ENCODE peak calls at places on chromosomes 11 and 22, in four cellular contexts. One of them, this sample, is unnamed.

GRCh38 chr22:49884075-49884474 is 30.4 kb downstream of the ZBED4 start:
- DNase-seq in uterus: no peak
- DNase-seq in HTR-8/SVneo: no peak
- DNase-seq in fibroblast of mammary gland: no peak
- DNase-seq in this sample: no peak

GRCh38 chr11:15106201-15106965 is 8.3 kb upstream of the INSC start:
- DNase-seq in uterus: no peak
- DNase-seq in HTR-8/SVneo: no peak
- DNase-seq in fibroblast of mammary gland: peak; percentile 96
- DNase-seq in this sample: peak; percentile 67

GRCh38 chr22:28750471-28750881 is 8.6 kb downstream of the HSCB start:
- DNase-seq in uterus: no peak
- DNase-seq in HTR-8/SVneo: peak; percentile 18
- DNase-seq in fibroblast of mammary gland: peak; percentile 83
- DNase-seq in this sample: peak; percentile 52

GRCh38 chr11:111910637-111911562 is 670 bp downstream of the CRYAB start:
- DNase-seq in uterus: no peak
- DNase-seq in HTR-8/SVneo: no peak
- DNase-seq in fibroblast of mammary gland: no peak
- DNase-seq in this sample: no peak

GRCh38 chr11:898160-898517 is 12.5 kb downstream of the CHID1 start:
- DNase-seq in uterus: no peak
- DNase-seq in HTR-8/SVneo: peak; percentile 36
- DNase-seq in fibroblast of mammary gland: peak; percentile 16
- DNase-seq in this sample: peak; percentile 63

GRCh38 chr11:107999759-108000455 is 8.8 kb upstream of the CUL5 start:
- DNase-seq in uterus: no peak
- DNase-seq in HTR-8/SVneo: peak; percentile 88
- DNase-seq in fibroblast of mammary gland: peak; percentile 35
- DNase-seq in this sample: peak; percentile 71

GRCh38 chr22:49966716-49967332 is 6.3 kb downstream of the PIM3 start:
- DNase-seq in uterus: peak; percentile 60
- DNase-seq in HTR-8/SVneo: no peak
- DNase-seq in fibroblast of mammary gland: no peak
- DNase-seq in this sample: peak; percentile 4

GRCh38 chr11:48109046-48109666 is 107.5 kb upstream of the OR4B1 start:
- DNase-seq in uterus: no peak
- DNase-seq in HTR-8/SVneo: peak; percentile 73
- DNase-seq in fibroblast of mammary gland: peak; percentile 64
- DNase-seq in this sample: peak; percentile 68

GRCh38 chr11:12363373-12363772 is 14.0 kb upstream of the PARVA start:
- DNase-seq in uterus: no peak
- DNase-seq in HTR-8/SVneo: no peak
- DNase-seq in fibroblast of mammary gland: no peak
- DNase-seq in this sample: no peak

GRCh38 chr11:94455861-94456260 is 37.8 kb downstream of the MRE11 start:
- DNase-seq in uterus: no peak
- DNase-seq in HTR-8/SVneo: no peak
- DNase-seq in fibroblast of mammary gland: no peak
- DNase-seq in this sample: no peak

GRCh38 chr22:20204821-20205220 is 54.0 kb upstream of the CCDC188 start:
- DNase-seq in uterus: no peak
- DNase-seq in HTR-8/SVneo: no peak
- DNase-seq in fibroblast of mammary gland: no peak
- DNase-seq in this sample: no peak

GRCh38 chr11:47154738-47155570 is 21.7 kb downstream of the ARFGAP2 start:
- DNase-seq in uterus: no peak
- DNase-seq in HTR-8/SVneo: no peak
- DNase-seq in fibroblast of mammary gland: no peak
- DNase-seq in this sample: no peak

GRCh38 chr22:46636221-46637002 is 16.2 kb downstream of the GRAMD4 start:
- DNase-seq in uterus: no peak
- DNase-seq in HTR-8/SVneo: no peak
- DNase-seq in fibroblast of mammary gland: no peak
- DNase-seq in this sample: no peak

GRCh38 chr11:68989936-68990606 is 9.3 kb upstream of the MRGPRD start:
- DNase-seq in uterus: no peak
- DNase-seq in HTR-8/SVneo: no peak
- DNase-seq in fibroblast of mammary gland: no peak
- DNase-seq in this sample: no peak

GRCh38 chr11:62295504-62295903 is 3.4 kb downstream of the SCGB1D4 start:
- DNase-seq in uterus: no peak
- DNase-seq in HTR-8/SVneo: no peak
- DNase-seq in fibroblast of mammary gland: peak; percentile 28
- DNase-seq in this sample: peak; percentile 65

GRCh38 chr22:22771696-22772377 is 115.8 kb upstream of the IGLL5 start:
- DNase-seq in uterus: no peak
- DNase-seq in HTR-8/SVneo: no peak
- DNase-seq in fibroblast of mammary gland: no peak
- DNase-seq in this sample: no peak

GRCh38 chr11:8381871-8382396 is 118.3 kb upstream of the LMO1 start:
- DNase-seq in uterus: no peak
- DNase-seq in HTR-8/SVneo: no peak
- DNase-seq in fibroblast of mammary gland: no peak
- DNase-seq in this sample: no peak

GRCh38 chr11:7457211-7457610 is 28.1 kb upstream of the OLFML1 start:
- DNase-seq in uterus: no peak
- DNase-seq in HTR-8/SVneo: peak; percentile 38
- DNase-seq in fibroblast of mammary gland: peak; percentile 60
- DNase-seq in this sample: peak; percentile 40

GRCh38 chr11:69430566-69430965 is 50.9 kb upstream of the LINC01488 start:
- DNase-seq in uterus: no peak
- DNase-seq in HTR-8/SVneo: no peak
- DNase-seq in fibroblast of mammary gland: no peak
- DNase-seq in this sample: peak; percentile 58

GRCh38 chr11:57288771-57289579 is 35.8 kb downstream of the TNKS1BP1 start:
- DNase-seq in uterus: no peak
- DNase-seq in HTR-8/SVneo: no peak
- DNase-seq in fibroblast of mammary gland: peak; percentile 96
- DNase-seq in this sample: peak; percentile 58